ENCODE peak calls at places on chromosomes 16 and 17, in seven cellular contexts. One of them, this sample, is unnamed.

GRCh38 chr17:78898075-78898836 is 4.7 kb downstream of the CEP295NL start:
- DNase-seq in pancreas: no peak
- DNase-seq in astrocyte: no peak
- DNase-seq in Panc1: no peak
- DNase-seq in PC-9: no peak
- DNase-seq in IMR-90: no peak
- DNase-seq in lower lobe of right lung: no peak
- DNase-seq in this sample: no peak

GRCh38 chr17:35977509-35977908 is 3.8 kb downstream of the CCL16 start:
- DNase-seq in pancreas: no peak
- DNase-seq in astrocyte: no peak
- DNase-seq in Panc1: no peak
- DNase-seq in PC-9: no peak
- DNase-seq in IMR-90: no peak
- DNase-seq in lower lobe of right lung: no peak
- DNase-seq in this sample: peak

GRCh38 chr16:7513429-7513828 is 180.8 kb downstream of the RBFOX1 start:
- DNase-seq in pancreas: no peak
- DNase-seq in astrocyte: no peak
- DNase-seq in Panc1: no peak
- DNase-seq in PC-9: no peak
- DNase-seq in IMR-90: no peak
- DNase-seq in lower lobe of right lung: no peak
- DNase-seq in this sample: no peak

GRCh38 chr17:39212200-39212810 is 12.2 kb downstream of the RPL19 start:
- DNase-seq in pancreas: no peak
- DNase-seq in astrocyte: no peak
- DNase-seq in Panc1: no peak
- DNase-seq in PC-9: no peak
- DNase-seq in IMR-90: no peak
- DNase-seq in lower lobe of right lung: no peak
- DNase-seq in this sample: no peak

GRCh38 chr17:4566785-4567184 is 6.4 kb upstream of the GGT6 start:
- DNase-seq in pancreas: peak
- DNase-seq in astrocyte: peak
- DNase-seq in Panc1: peak
- DNase-seq in PC-9: peak
- DNase-seq in IMR-90: peak
- DNase-seq in lower lobe of right lung: peak
- DNase-seq in this sample: no peak

GRCh38 chr17:36183001-36183810 is 6.8 kb upstream of the TBC1D3B start:
- DNase-seq in pancreas: peak
- DNase-seq in astrocyte: peak
- DNase-seq in Panc1: no peak
- DNase-seq in PC-9: no peak
- DNase-seq in IMR-90: peak
- DNase-seq in lower lobe of right lung: peak
- DNase-seq in this sample: no peak

GRCh38 chr16:2481676-2482075 is 6.7 kb downstream of the TBC1D24 start:
- DNase-seq in pancreas: no peak
- DNase-seq in astrocyte: no peak
- DNase-seq in Panc1: no peak
- DNase-seq in PC-9: no peak
- DNase-seq in IMR-90: no peak
- DNase-seq in lower lobe of right lung: no peak
- DNase-seq in this sample: no peak

GRCh38 chr17:332558-333322 is 19.9 kb downstream of the RPH3AL start:
- DNase-seq in pancreas: no peak
- DNase-seq in astrocyte: peak
- DNase-seq in Panc1: no peak
- DNase-seq in PC-9: no peak
- DNase-seq in IMR-90: peak
- DNase-seq in lower lobe of right lung: no peak
- DNase-seq in this sample: no peak

GRCh38 chr17:78379134-78379497 is 667 bp downstream of the PGS1 start:
- DNase-seq in pancreas: no peak
- DNase-seq in astrocyte: peak
- DNase-seq in Panc1: no peak
- DNase-seq in PC-9: no peak
- DNase-seq in IMR-90: peak
- DNase-seq in lower lobe of right lung: no peak
- DNase-seq in this sample: no peak

GRCh38 chr16:69110406-69110805 is 5.0 kb downstream of the HAS3 start:
- DNase-seq in pancreas: no peak
- DNase-seq in astrocyte: no peak
- DNase-seq in Panc1: no peak
- DNase-seq in PC-9: no peak
- DNase-seq in IMR-90: no peak
- DNase-seq in lower lobe of right lung: no peak
- DNase-seq in this sample: no peak

GRCh38 chr17:17362531-17362930 is 59.4 kb downstream of the NT5M start:
- DNase-seq in pancreas: no peak
- DNase-seq in astrocyte: no peak
- DNase-seq in Panc1: no peak
- DNase-seq in PC-9: no peak
- DNase-seq in IMR-90: no peak
- DNase-seq in lower lobe of right lung: no peak
- DNase-seq in this sample: no peak

GRCh38 chr16:83863682-83864081 is 35.2 kb upstream of the MLYCD start:
- DNase-seq in pancreas: no peak
- DNase-seq in astrocyte: no peak
- DNase-seq in Panc1: no peak
- DNase-seq in PC-9: no peak
- DNase-seq in IMR-90: no peak
- DNase-seq in lower lobe of right lung: no peak
- DNase-seq in this sample: no peak

GRCh38 chr16:50360033-50360778 is 8.6 kb downstream of the BRD7 start:
- DNase-seq in pancreas: peak
- DNase-seq in astrocyte: peak
- DNase-seq in Panc1: no peak
- DNase-seq in PC-9: no peak
- DNase-seq in IMR-90: peak
- DNase-seq in lower lobe of right lung: no peak
- DNase-seq in this sample: no peak

GRCh38 chr17:6279659-6280058 is 155.3 kb downstream of the AIPL1 start:
- DNase-seq in pancreas: no peak
- DNase-seq in astrocyte: no peak
- DNase-seq in Panc1: peak
- DNase-seq in PC-9: peak
- DNase-seq in IMR-90: no peak
- DNase-seq in lower lobe of right lung: no peak
- DNase-seq in this sample: no peak

GRCh38 chr16:79047337-79047736 is 553.2 kb downstream of the MAF start:
- DNase-seq in pancreas: no peak
- DNase-seq in astrocyte: no peak
- DNase-seq in Panc1: peak
- DNase-seq in PC-9: no peak
- DNase-seq in IMR-90: no peak
- DNase-seq in lower lobe of right lung: no peak
- DNase-seq in this sample: peak

GRCh38 chr17:11388061-11388460 is 147.0 kb downstream of the SHISA6 start:
- DNase-seq in pancreas: no peak
- DNase-seq in astrocyte: no peak
- DNase-seq in Panc1: no peak
- DNase-seq in PC-9: no peak
- DNase-seq in IMR-90: no peak
- DNase-seq in lower lobe of right lung: no peak
- DNase-seq in this sample: no peak

GRCh38 chr17:11389583-11389982 is 148.6 kb downstream of the SHISA6 start:
- DNase-seq in pancreas: no peak
- DNase-seq in astrocyte: no peak
- DNase-seq in Panc1: no peak
- DNase-seq in PC-9: no peak
- DNase-seq in IMR-90: no peak
- DNase-seq in lower lobe of right lung: no peak
- DNase-seq in this sample: no peak

DNA sequence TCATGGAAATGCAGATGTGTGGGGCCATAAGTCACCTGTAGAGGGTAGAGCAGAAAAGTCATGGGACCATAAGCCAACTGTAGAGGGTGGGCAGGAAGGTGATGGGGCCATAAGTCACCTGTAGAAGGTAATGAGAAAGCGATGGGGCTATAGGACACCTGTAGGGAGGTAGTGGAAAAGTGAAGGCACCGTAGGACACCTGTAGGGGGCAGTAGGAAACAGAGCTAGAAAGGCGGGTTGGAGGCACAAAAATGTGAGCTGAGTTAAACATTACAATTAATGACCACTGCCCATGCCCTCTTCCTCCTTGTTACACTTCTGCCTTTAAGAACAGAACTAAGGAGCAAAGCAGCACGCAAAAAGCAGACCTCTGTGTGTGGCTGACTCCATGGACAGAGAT is 150.1 kb downstream of the SHISA6 start:
- DNase-seq in pancreas: peak
- DNase-seq in astrocyte: no peak
- DNase-seq in Panc1: no peak
- DNase-seq in PC-9: no peak
- DNase-seq in IMR-90: no peak
- DNase-seq in lower lobe of right lung: no peak
- DNase-seq in this sample: no peak
- TF ChIP-seq CTCF in pancreas: peak
- TF ChIP-seq CTCF in astrocyte: no peak
- TF ChIP-seq CTCF in Panc1: no peak
- TF ChIP-seq CTCF in PC-9: no peak
- TF ChIP-seq CTCF in IMR-90: no peak
- TF ChIP-seq CTCF in lower lobe of right lung: no peak
- TF ChIP-seq CTCF in this sample: peak

GRCh38 chr16:4017807-4018206 is 98.4 kb downstream of the ADCY9 start:
- DNase-seq in pancreas: no peak
- DNase-seq in astrocyte: no peak
- DNase-seq in Panc1: no peak
- DNase-seq in PC-9: no peak
- DNase-seq in IMR-90: no peak
- DNase-seq in lower lobe of right lung: no peak
- DNase-seq in this sample: no peak
- H3K4me3 ChIP-seq in pancreas: no peak
- H3K4me3 ChIP-seq in astrocyte: no peak
- H3K4me3 ChIP-seq in Panc1: no peak
- H3K4me3 ChIP-seq in PC-9: no peak
- H3K4me3 ChIP-seq in IMR-90: no peak
- H3K4me3 ChIP-seq in lower lobe of right lung: no peak
- H3K4me3 ChIP-seq in this sample: no peak

GRCh38 chr16:56933828-56934598 is 2.1 kb downstream of the HERPUD1 start:
- DNase-seq in pancreas: no peak
- DNase-seq in astrocyte: no peak
- DNase-seq in Panc1: no peak
- DNase-seq in PC-9: no peak
- DNase-seq in IMR-90: no peak
- DNase-seq in lower lobe of right lung: no peak
- DNase-seq in this sample: no peak
- TF ChIP-seq CTCF in pancreas: no peak
- TF ChIP-seq CTCF in astrocyte: no peak
- TF ChIP-seq CTCF in Panc1: no peak
- TF ChIP-seq CTCF in PC-9: no peak
- TF ChIP-seq CTCF in IMR-90: no peak
- TF ChIP-seq CTCF in lower lobe of right lung: no peak
- TF ChIP-seq CTCF in this sample: no peak

DNA sequence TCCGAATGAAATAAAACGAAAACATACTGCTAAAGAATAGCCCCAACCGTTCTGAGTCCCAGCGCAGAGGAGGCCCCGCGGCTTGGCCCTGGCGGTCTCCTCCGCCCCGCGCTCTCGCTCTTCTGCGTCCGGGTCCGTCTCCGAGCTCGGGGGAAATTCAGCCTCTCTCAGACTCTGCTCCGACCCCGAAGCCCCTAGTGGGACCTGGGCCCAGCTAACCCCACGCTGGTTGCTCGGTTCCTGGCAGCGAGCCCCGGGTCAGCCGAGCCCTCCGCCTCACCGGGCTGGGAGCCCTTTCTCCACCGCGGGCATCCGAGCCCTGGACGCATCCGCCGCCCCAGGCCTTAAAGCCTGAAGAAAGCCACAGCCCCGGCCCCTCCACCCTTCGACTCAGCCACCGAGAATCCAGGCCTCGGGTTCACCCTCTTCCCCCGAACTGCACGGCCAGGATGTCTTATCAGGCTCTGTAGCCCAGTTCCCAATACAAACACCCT is 1.2 kb downstream of the TBX2 start:
- DNase-seq in pancreas: no peak
- DNase-seq in astrocyte: peak
- DNase-seq in Panc1: no peak
- DNase-seq in PC-9: no peak
- DNase-seq in IMR-90: no peak
- DNase-seq in lower lobe of right lung: no peak
- DNase-seq in this sample: no peak
- H3K4me3 ChIP-seq in pancreas: peak
- H3K4me3 ChIP-seq in astrocyte: peak
- H3K4me3 ChIP-seq in Panc1: peak
- H3K4me3 ChIP-seq in PC-9: peak
- H3K4me3 ChIP-seq in IMR-90: peak
- H3K4me3 ChIP-seq in lower lobe of right lung: peak
- H3K4me3 ChIP-seq in this sample: no peak

GRCh38 chr17:15944720-15945492 is at the start of gene ADORA2B:
- DNase-seq in pancreas: peak
- DNase-seq in astrocyte: peak
- DNase-seq in Panc1: no peak
- DNase-seq in PC-9: peak
- DNase-seq in IMR-90: peak
- DNase-seq in lower lobe of right lung: peak
- DNase-seq in this sample: no peak

GRCh38 chr17:15947976-15948752 is 3.2 kb downstream of the ADORA2B start:
- DNase-seq in pancreas: no peak
- DNase-seq in astrocyte: no peak
- DNase-seq in Panc1: no peak
- DNase-seq in PC-9: peak
- DNase-seq in IMR-90: no peak
- DNase-seq in lower lobe of right lung: no peak
- DNase-seq in this sample: no peak

GRCh38 chr17:15947331-15947730 is 2.4 kb downstream of the ADORA2B start:
- DNase-seq in pancreas: no peak
- DNase-seq in astrocyte: no peak
- DNase-seq in Panc1: no peak
- DNase-seq in PC-9: peak
- DNase-seq in IMR-90: peak
- DNase-seq in lower lobe of right lung: no peak
- DNase-seq in this sample: no peak

GRCh38 chr17:15945493-15946209 is 721 bp downstream of the ADORA2B start:
- DNase-seq in pancreas: peak
- DNase-seq in astrocyte: no peak
- DNase-seq in Panc1: no peak
- DNase-seq in PC-9: no peak
- DNase-seq in IMR-90: peak
- DNase-seq in lower lobe of right lung: peak
- DNase-seq in this sample: no peak

DNA sequence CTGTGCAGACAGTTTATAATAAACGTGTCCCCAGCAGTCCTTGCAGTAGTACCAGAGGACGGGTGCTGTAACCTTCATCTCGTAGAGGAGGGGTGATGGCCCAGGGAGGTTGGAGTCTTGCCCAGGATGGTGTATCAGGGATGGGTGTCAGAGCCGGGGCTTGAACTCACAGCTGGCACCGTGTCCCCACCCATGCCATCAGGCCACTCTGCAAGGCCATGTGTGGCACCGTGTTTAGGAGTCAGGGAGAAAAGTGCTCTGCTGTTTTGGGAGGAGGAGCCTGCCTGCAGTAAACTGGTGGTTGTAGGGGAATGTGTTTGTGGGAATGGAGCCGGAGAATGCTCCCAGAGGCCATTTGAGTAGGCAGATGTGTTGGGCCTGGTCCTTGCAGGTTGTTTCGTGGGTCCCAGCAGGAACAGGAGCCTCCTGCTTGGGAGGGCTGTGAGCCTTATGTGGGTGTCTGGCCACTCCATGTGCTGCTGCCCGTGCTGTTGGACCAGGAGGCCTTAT is 1.7 kb downstream of the ADORA2B start:
- DNase-seq in pancreas: no peak
- DNase-seq in astrocyte: no peak
- DNase-seq in Panc1: no peak
- DNase-seq in PC-9: no peak
- DNase-seq in IMR-90: no peak
- DNase-seq in lower lobe of right lung: no peak
- DNase-seq in this sample: no peak
- TF ChIP-seq CTCF in pancreas: no peak
- TF ChIP-seq CTCF in astrocyte: no peak
- TF ChIP-seq CTCF in Panc1: no peak
- TF ChIP-seq CTCF in PC-9: no peak
- TF ChIP-seq CTCF in IMR-90: no peak
- TF ChIP-seq CTCF in lower lobe of right lung: no peak
- TF ChIP-seq CTCF in this sample: no peak